ENCODE peak calls at places on chromosomes 4 and X, in five cellular contexts. Y is neural progenitor cell, Q is GM23338, C is HCT116, F is GM23248. Z is an unnamed sample.
A peak's percentile ranks its signal among the peaks of the same experiment; 100 is the strongest.

GRCh38 chr4:139556735-139557505 is 901 bp upstream of the SETD7 start:
- DNase-seq in Y (peak; percentile 66), Q (peak; percentile 69), C (no peak), F (peak; percentile 63), Z (peak; percentile 67)

GRCh38 chr4:151990201-151990600 is 229.4 kb upstream of the GATB start:
- DNase-seq in Y (no peak), Q (no peak), C (peak; percentile 35), F (peak; percentile 83), Z (no peak)

GRCh38 chr4:139873111-139873866 is 207.7 kb downstream of the MGST2 start:
- DNase-seq in Y (no peak), Q (no peak), C (no peak), F (peak; percentile 54), Z (no peak)

GRCh38 chrX:148956352-148956751 is 455.9 kb downstream of the AFF2 start:
- DNase-seq in Y (no peak), Q (no peak), C (no peak), F (no peak), Z (no peak)

GRCh38 chr4:158170691-158171455 is 2.0 kb downstream of the GASK1B start:
- DNase-seq in Y (no peak), Q (peak; percentile 73), C (no peak), F (peak; percentile 61), Z (peak; percentile 81)

GRCh38 chr4:113397114-113397701 is 347.8 kb downstream of the ANK2 start:
- DNase-seq in Y (no peak), Q (no peak), C (no peak), F (peak; percentile 76), Z (peak; percentile 36)

GRCh38 chrX:69597399-69597798 is 18.5 kb upstream of the EDA start:
- DNase-seq in Y (no peak), Q (no peak), C (no peak), F (no peak), Z (no peak)

GRCh38 chr4:145679520-145679919 is 426 bp upstream of the C4orf51 start:
- DNase-seq in Y (no peak), Q (no peak), C (peak; percentile 43), F (peak; percentile 93), Z (peak; percentile 71)

GRCh38 chrX:24927372-24927771 is 88.4 kb downstream of the ARX start:
- DNase-seq in Y (no peak), Q (no peak), C (no peak), F (no peak), Z (no peak)

GRCh38 chrX:23902419-23902818 is 5.3 kb downstream of the APOO start:
- DNase-seq in Y (peak; percentile 69), Q (peak; percentile 58), C (no peak), F (peak; percentile 72), Z (peak; percentile 78)

GRCh38 chr4:38529189-38530115 is 134.5 kb upstream of the KLF3 start:
- DNase-seq in Y (no peak), Q (peak; percentile 8), C (no peak), F (no peak), Z (no peak)

GRCh38 chrX:44435047-44435446 is 91.6 kb upstream of the EFHC2 start:
- DNase-seq in Y (no peak), Q (no peak), C (no peak), F (no peak), Z (no peak)

GRCh38 chrX:54012830-54013500 is 31.3 kb downstream of the PHF8 start:
- DNase-seq in Y (no peak), Q (no peak), C (no peak), F (no peak), Z (no peak)

GRCh38 chrX:103369479-103369878 is 6.9 kb upstream of the BEX3 start:
- DNase-seq in Y (no peak), Q (no peak), C (no peak), F (no peak), Z (no peak)

GRCh38 chr4:153471691-153472080 is 5.5 kb downstream of the TMEM131L start:
- DNase-seq in Y (no peak), Q (no peak), C (no peak), F (no peak), Z (no peak)

GRCh38 chr4:71187399-71188196 is 151.2 kb upstream of the SLC4A4 start:
- DNase-seq in Y (peak; percentile 68), Q (no peak), C (no peak), F (peak; percentile 85), Z (peak; percentile 37)

GRCh38 chrX:71989768-71990167 is 79.1 kb downstream of the NHSL2 start:
- DNase-seq in Y (no peak), Q (no peak), C (no peak), F (peak; percentile 87), Z (no peak)

GRCh38 chr4:69999420-69999819 is 3.7 kb downstream of the STATH start:
- DNase-seq in Y (no peak), Q (no peak), C (no peak), F (peak; percentile 45), Z (no peak)

GRCh38 chrX:72304877-72305276 is 837 bp downstream of the CITED1 start:
- DNase-seq in Y (peak; percentile 59), Q (peak; percentile 28), C (no peak), F (peak; percentile 20), Z (no peak)

GRCh38 chr4:62549601-62550000 is 1349.5 kb downstream of the ADGRL3 start:
- DNase-seq in Y (no peak), Q (no peak), C (no peak), F (no peak), Z (no peak)

GRCh38 chrX:103215768-103216085 is 819 bp downstream of the BEX4 start:
- DNase-seq in Y (no peak), Q (no peak), C (no peak), F (no peak), Z (no peak)

GRCh38 chr4:57100979-57101629 is 9.1 kb downstream of the IGFBP7 start:
- DNase-seq in Y (no peak), Q (no peak), C (no peak), F (peak; percentile 40), Z (no peak)

GRCh38 chr4:27429260-27429970 is 568.8 kb downstream of the STIM2 start:
- DNase-seq in Y (no peak), Q (no peak), C (no peak), F (peak; percentile 1), Z (peak; percentile 34)

GRCh38 chrX:12874599-12874998 is 7.7 kb downstream of the TLR7 start:
- DNase-seq in Y (no peak), Q (no peak), C (no peak), F (no peak), Z (no peak)

GRCh38 chr4:104470770-104471169 is 23.9 kb downstream of the CXXC4 start:
- DNase-seq in Y (peak; percentile 36), Q (peak; percentile 68), C (no peak), F (no peak), Z (peak; percentile 24)

GRCh38 chr4:104475652-104476051 is 19.0 kb downstream of the CXXC4 start:
- DNase-seq in Y (peak; percentile 94), Q (peak; percentile 62), C (no peak), F (no peak), Z (no peak)

GRCh38 chr4:104469794-104470193 is 24.9 kb downstream of the CXXC4 start:
- DNase-seq in Y (no peak), Q (no peak), C (no peak), F (no peak), Z (no peak)

DNA sequence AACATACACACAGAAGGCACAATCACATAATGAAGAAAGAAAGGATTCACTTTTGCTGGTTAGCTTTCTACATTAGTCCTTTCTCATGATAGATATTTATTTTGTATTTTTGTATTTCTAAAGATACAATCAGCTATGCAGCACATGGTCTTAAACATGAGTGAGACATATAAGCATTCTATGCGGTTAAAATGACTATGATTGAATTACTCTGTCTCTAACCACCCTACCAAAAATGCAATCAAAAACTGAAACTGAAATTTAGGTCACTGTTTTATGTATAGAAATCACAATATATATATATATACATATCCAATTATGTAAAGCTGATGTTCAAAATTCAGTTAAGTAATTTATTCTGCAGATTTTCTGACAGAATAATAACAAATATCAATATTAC is 21.9 kb downstream of the CXXC4 start:
- DNase-seq in Y (no peak), Q (no peak), C (no peak), F (no peak), Z (no peak)
- TF ChIP-seq EZH2phosphoT487 in Y (no peak), Q (no peak), C (no peak), F (no peak), Z (no peak)

DNA sequence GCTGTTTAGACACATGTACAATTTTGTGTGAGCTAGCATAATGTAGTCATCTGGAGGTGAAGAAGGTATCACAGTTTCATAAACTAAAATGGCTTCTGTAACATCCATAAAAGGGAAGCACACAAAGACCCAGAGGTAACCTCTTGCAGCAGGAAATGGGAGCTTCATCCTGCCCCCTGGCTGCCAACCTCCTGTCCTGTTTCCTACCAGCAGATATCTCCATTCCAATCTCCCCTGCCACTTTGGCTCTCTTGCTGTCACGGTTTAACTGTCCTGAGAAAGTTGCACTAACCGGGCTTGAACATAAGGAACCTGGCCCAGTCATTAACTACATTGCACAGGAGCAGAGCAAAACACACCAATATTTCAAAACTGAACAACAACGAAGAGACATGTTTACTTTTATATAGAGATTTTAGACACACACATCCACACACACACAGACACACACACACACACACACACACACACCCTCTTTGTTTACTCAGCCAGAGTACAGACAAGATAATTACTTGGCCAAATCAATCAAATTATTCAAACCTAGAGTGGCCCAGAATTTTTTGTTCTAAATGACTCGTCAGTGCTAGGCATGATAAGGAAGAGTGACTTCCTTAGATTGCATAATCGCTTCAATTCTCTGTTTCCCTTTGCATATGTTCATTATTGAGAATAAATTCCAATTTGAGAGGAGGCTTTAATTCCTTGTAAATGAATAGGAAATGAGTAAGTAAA is 24.2 kb downstream of the MID2 start:
- DNase-seq in Y (no peak), Q (peak; percentile 41), C (no peak), F (peak; percentile 31), Z (no peak)
- TF ChIP-seq EZH2phosphoT487 in Y (no peak), Q (no peak), C (no peak), F (no peak), Z (no peak)

GRCh38 chrX:116232833-116233232 is 62.3 kb downstream of the AGTR2 start:
- DNase-seq in Y (no peak), Q (no peak), C (no peak), F (peak; percentile 83), Z (peak; percentile 5)
- TF ChIP-seq EZH2phosphoT487 in Y (no peak), Q (no peak), C (no peak), F (no peak), Z (no peak)

DNA sequence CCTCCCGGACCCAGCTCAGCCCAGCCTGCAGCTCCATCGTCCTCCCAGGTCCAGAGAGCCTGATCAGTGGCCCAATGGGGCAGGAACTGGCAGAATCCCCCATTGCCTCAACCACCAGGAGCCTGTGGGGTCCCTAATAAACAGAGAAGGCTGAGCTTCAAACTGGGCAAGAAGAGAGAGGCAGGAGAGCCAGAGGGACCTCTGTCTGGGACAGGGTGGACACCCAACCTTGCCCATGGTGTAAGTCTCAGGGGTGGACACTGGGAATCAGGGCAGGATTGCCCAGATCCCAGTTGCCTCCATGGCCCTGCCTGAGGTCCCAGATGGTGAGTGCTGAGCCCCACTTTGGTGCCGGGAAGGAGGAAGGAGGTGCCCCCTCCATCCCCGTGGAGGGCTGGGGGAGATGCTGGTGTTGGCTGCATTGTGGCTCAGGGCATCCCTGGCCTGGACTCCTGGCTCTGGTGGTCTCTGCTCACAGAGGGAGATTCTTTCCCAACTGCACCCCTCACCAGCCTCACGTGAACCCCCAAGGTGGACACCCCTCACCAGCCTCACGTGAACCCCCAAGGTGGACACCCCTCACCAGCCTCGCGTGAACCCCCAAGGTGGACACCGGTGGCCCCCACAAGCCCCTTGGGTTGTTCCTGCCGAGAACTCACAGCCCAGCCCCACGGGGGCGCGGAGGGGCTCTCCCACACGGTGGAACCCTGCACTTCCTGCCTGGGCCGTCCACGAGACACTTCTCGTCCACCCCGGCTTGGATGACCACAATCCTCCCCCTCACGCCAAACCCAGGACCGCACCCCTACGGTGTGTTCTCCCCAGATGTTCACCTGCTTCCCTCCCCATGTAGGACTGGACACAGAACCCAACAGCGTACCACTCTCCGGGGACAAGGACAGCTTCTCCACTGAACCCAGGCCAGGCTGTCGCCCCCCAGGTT is 5.4 kb downstream of the CPLX1 start:
- DNase-seq in Y (no peak), Q (no peak), C (no peak), F (no peak), Z (no peak)
- TF ChIP-seq EZH2phosphoT487 in Y (no peak), Q (no peak), C (no peak), F (no peak), Z (no peak)

Z was measured in hepatocyte.